ENCODE peak calls at places on chromosomes 5 and 9, in eight cellular contexts. A is K562, S is heart left ventricle, W is IMR-90, Y is stomach, P is transverse colon, O is sigmoid colon, V is body of pancreas. B is an unnamed sample.

GRCh38 chr9:93037476-93037971 is 21.0 kb upstream of the SUSD3 start:
- DNase-seq in S (no peak), W (no peak), Y (no peak), O (no peak), V (no peak), A (no peak), P (no peak), B (no peak)

GRCh38 chr5:124751031-124751430 is 4.6 kb upstream of the ZNF608 start:
- DNase-seq in Y (no peak), W (no peak), P (no peak), V (no peak), S (no peak), A (no peak), O (no peak), B (no peak)

GRCh38 chr5:115419794-115420585 is 123.5 kb upstream of the CCDC112 start:
- DNase-seq in V (no peak), W (peak; percentile 95), O (no peak), S (no peak), Y (no peak), A (no peak), P (no peak), B (no peak)

GRCh38 chr9:125994066-125994943 is 247.1 kb downstream of the PBX3 start:
- DNase-seq in Y (no peak), O (peak; percentile 57), W (no peak), S (no peak), A (no peak), P (no peak), V (no peak), B (no peak)

GRCh38 chr9:36798350-36799065 is 225.8 kb downstream of the MELK start:
- DNase-seq in A (peak; percentile 13), S (no peak), O (no peak), W (no peak), P (no peak), V (no peak), Y (no peak), B (no peak)

GRCh38 chr5:151141535-151141934 is 16.0 kb downstream of the ANXA6 start:
- DNase-seq in V (no peak), P (peak; percentile 59), W (peak; percentile 25), Y (no peak), S (peak; percentile 64), O (peak; percentile 82), A (no peak), B (no peak)

GRCh38 chr9:88198346-88198807 is 60.1 kb upstream of the SPATA31C2 start:
- DNase-seq in O (no peak), Y (no peak), S (no peak), W (peak; percentile 72), V (peak; percentile 56), A (no peak), P (peak; percentile 20), B (no peak)

GRCh38 chr9:112997236-112997941 is 14.6 kb downstream of the ZNF883 start:
- DNase-seq in W (no peak), V (no peak), S (no peak), A (no peak), P (no peak), Y (no peak), O (no peak), B (no peak)

GRCh38 chr5:79694183-79694582 is 4.5 kb downstream of the CMYA5 start:
- DNase-seq in S (no peak), P (no peak), V (no peak), Y (no peak), W (no peak), A (no peak), O (no peak), B (no peak)

GRCh38 chr5:79694652-79695051 is 5.0 kb downstream of the CMYA5 start:
- DNase-seq in Y (no peak), W (peak; percentile 47), P (no peak), A (peak; percentile 17), V (no peak), S (peak; percentile 48), O (no peak), B (peak; percentile 68)

GRCh38 chr5:79699766-79700400 is 10.2 kb downstream of the CMYA5 start:
- DNase-seq in Y (no peak), P (no peak), V (no peak), O (no peak), S (no peak), A (no peak), W (no peak), B (no peak)

GRCh38 chr5:79695501-79695900 is 5.9 kb downstream of the CMYA5 start:
- DNase-seq in W (no peak), V (no peak), A (no peak), O (no peak), S (no peak), Y (no peak), P (no peak), B (peak; percentile 8)

DNA sequence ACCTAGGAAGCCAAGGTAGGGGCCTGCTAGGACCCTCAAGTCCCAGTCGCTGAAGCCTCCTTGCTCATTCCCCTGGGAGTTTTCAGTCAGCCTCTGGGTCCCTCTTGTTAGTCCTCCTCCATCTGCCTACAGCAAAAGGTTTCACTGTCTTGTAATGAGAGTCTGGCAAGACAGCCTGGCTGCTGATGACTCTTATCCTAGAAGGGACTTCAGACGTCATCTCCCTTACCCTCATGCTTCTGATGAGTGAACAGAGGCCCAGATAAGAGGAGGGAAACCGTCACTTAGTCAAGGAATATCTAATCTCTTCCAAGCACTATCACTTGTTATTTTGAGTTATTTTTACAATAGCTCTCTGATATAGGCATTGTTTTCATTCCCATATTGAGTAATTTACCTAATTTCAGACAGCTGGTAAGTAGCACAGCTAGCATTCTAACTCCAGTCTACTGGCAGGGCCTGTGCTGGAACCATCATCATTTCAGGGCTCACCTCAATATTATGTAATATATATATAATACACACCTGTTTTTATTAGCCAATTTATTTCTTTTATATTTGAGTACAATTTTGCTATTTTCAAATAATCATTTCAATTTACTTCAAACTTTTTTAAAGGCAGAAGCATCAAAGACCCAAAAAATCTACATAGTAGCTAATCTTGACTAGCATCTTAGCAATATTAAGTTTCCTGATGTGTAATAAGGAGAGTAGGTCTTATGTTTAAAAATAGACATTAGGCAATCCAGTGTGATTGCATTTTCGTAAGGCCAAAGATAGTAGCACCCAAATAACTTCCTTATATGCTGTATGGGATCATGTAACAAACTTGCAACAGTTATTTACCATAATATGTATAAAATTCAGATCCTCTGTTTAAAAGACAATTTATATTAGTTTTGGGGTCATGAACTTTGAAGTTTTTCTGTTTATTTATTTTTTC is 7.9 kb downstream of the CMYA5 start:
- DNase-seq in O (no peak), A (peak; percentile 14), S (peak; percentile 43), V (no peak), W (peak; percentile 65), P (no peak), Y (no peak), B (peak; percentile 89)
- TF ChIP-seq POLR2A in O (no peak), A (no peak), S (no peak), V (no peak), W (no peak), P (no peak), Y (no peak), B (peak; percentile 42)

GRCh38 chr5:43556857-43557593 is at the start of gene PAIP1:
- DNase-seq in V (peak; percentile 85), S (peak; percentile 88), Y (peak; percentile 78), W (peak; percentile 86), O (peak; percentile 91), P (peak; percentile 83), A (peak; percentile 92), B (peak; percentile 93)
- TF ChIP-seq POLR2A in V (peak; percentile 74), S (no peak), Y (no peak), W (peak; percentile 84), O (peak; percentile 7), P (peak; percentile 74), A (peak; percentile 88), B (peak; percentile 80)

DNA sequence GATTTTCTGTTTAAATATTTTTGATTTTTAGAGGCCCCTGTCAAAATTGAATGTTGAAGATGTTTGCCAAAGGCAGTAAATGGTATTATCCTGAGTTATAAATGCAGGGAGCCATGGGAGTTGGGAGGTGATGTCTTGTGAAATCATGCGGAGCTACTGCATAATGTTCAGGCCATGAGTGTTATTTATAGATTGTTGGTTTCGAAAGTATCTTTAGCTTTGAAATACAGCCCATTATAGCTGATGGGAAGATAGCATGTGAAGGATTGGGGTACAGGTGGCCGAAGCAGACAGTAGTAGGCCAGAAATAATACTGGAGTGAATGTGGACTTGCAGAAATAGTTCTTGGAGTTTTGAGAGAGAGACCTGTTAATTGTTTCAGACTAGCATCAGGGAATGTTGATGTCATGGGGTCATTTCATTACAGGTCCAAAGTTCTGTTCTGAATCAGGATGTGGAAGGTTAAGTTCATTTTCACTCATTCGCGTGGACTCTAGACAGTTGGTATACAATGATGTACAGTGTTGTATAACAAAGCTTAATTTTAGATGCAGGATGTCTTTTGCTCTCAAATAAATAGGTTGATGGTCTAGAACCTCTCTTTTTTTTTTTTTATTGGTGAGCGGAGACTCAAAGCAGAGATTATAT is 3.8 kb downstream of the ATP6V1G1 start:
- DNase-seq in A (no peak), V (no peak), Y (no peak), P (no peak), O (no peak), S (no peak), W (no peak), B (no peak)
- TF ChIP-seq POLR2A in A (no peak), V (no peak), Y (no peak), P (no peak), O (no peak), S (no peak), W (no peak), B (no peak)

GRCh38 chr5:149018909-149019443 is 43.9 kb downstream of the SH3TC2 start:
- DNase-seq in V (no peak), Y (no peak), A (no peak), O (no peak), P (no peak), S (no peak), W (peak; percentile 84), B (no peak)

GRCh38 chr5:149019562-149020140 is 43.2 kb downstream of the SH3TC2 start:
- DNase-seq in P (no peak), A (no peak), Y (no peak), V (no peak), O (no peak), W (peak; percentile 15), S (no peak), B (no peak)

GRCh38 chr5:149015561-149015960 is 47.3 kb downstream of the SH3TC2 start:
- DNase-seq in P (no peak), W (no peak), O (no peak), S (no peak), V (no peak), A (no peak), Y (no peak), B (no peak)

GRCh38 chr5:149015126-149015525 is 47.7 kb downstream of the SH3TC2 start:
- DNase-seq in W (no peak), P (no peak), V (no peak), A (no peak), Y (no peak), O (no peak), S (no peak), B (no peak)

GRCh38 chr5:149017669-149018068 is 45.2 kb downstream of the SH3TC2 start:
- DNase-seq in S (no peak), P (no peak), O (no peak), Y (no peak), V (no peak), W (no peak), A (no peak), B (no peak)
- TF ChIP-seq POLR2A in S (no peak), P (no peak), O (no peak), Y (no peak), V (no peak), W (no peak), A (no peak), B (no peak)

B was measured in erythroblast.